ENCODE peak calls at places on chromosomes 12 and 14, in five cellular contexts. One of them, this sample, is unnamed.

GRCh38 chr12:120404271-120404670 is 33.6 kb upstream of the COX6A1 start:
- DNase-seq in fibroblast of the aortic adventitia: no peak
- DNase-seq in heart left ventricle: no peak
- DNase-seq in OCI-LY7: no peak
- DNase-seq in tibial nerve: no peak
- DNase-seq in this sample: no peak

GRCh38 chr12:25591132-25591531 is 38.0 kb upstream of the LMNTD1 start:
- DNase-seq in heart left ventricle: no peak
- DNase-seq in tibial nerve: no peak
- DNase-seq in fibroblast of the aortic adventitia: peak; percentile 18
- DNase-seq in OCI-LY7: no peak
- DNase-seq in this sample: no peak

GRCh38 chr12:70619471-70620152 is 17.6 kb downstream of the PTPRB start:
- DNase-seq in heart left ventricle: no peak
- DNase-seq in fibroblast of the aortic adventitia: peak; percentile 50
- DNase-seq in OCI-LY7: no peak
- DNase-seq in tibial nerve: no peak
- DNase-seq in this sample: peak; percentile 47

GRCh38 chr14:50013198-50013918 is 103.0 kb downstream of the VCPKMT start:
- DNase-seq in heart left ventricle: no peak
- DNase-seq in tibial nerve: no peak
- DNase-seq in OCI-LY7: peak; percentile 16
- DNase-seq in fibroblast of the aortic adventitia: no peak
- DNase-seq in this sample: no peak

GRCh38 chr12:16006752-16007151 is 95.6 kb downstream of the DERA start:
- DNase-seq in fibroblast of the aortic adventitia: no peak
- DNase-seq in tibial nerve: no peak
- DNase-seq in OCI-LY7: no peak
- DNase-seq in heart left ventricle: no peak
- DNase-seq in this sample: no peak

GRCh38 chr14:68685419-68686211 is 107.3 kb downstream of the ZFP36L1 start:
- DNase-seq in heart left ventricle: peak; percentile 19
- DNase-seq in OCI-LY7: peak; percentile 98
- DNase-seq in fibroblast of the aortic adventitia: peak; percentile 62
- DNase-seq in tibial nerve: no peak
- DNase-seq in this sample: peak; percentile 84

GRCh38 chr14:81625343-81625742 is 91.7 kb upstream of the SEL1L start:
- DNase-seq in tibial nerve: no peak
- DNase-seq in fibroblast of the aortic adventitia: no peak
- DNase-seq in heart left ventricle: no peak
- DNase-seq in OCI-LY7: peak; percentile 65
- DNase-seq in this sample: no peak

GRCh38 chr12:125271850-125272249 is 206.6 kb downstream of the AACS start:
- DNase-seq in heart left ventricle: no peak
- DNase-seq in OCI-LY7: no peak
- DNase-seq in fibroblast of the aortic adventitia: peak; percentile 13
- DNase-seq in tibial nerve: no peak
- DNase-seq in this sample: no peak

GRCh38 chr12:123356159-123356670 is 8.4 kb downstream of the SBNO1 start:
- DNase-seq in tibial nerve: no peak
- DNase-seq in fibroblast of the aortic adventitia: no peak
- DNase-seq in heart left ventricle: no peak
- DNase-seq in OCI-LY7: no peak
- DNase-seq in this sample: no peak

GRCh38 chr14:57486767-57487379 is 6.8 kb downstream of the CCDC198 start:
- DNase-seq in fibroblast of the aortic adventitia: peak; percentile 57
- DNase-seq in tibial nerve: no peak
- DNase-seq in OCI-LY7: peak; percentile 67
- DNase-seq in heart left ventricle: no peak
- DNase-seq in this sample: peak; percentile 56

GRCh38 chr14:76500480-76500879 is 124.5 kb downstream of the ESRRB start:
- DNase-seq in OCI-LY7: no peak
- DNase-seq in tibial nerve: no peak
- DNase-seq in heart left ventricle: no peak
- DNase-seq in fibroblast of the aortic adventitia: no peak
- DNase-seq in this sample: no peak

GRCh38 chr14:95047754-95048153 is 109.6 kb downstream of the DICER1 start:
- DNase-seq in fibroblast of the aortic adventitia: no peak
- DNase-seq in tibial nerve: no peak
- DNase-seq in OCI-LY7: no peak
- DNase-seq in heart left ventricle: no peak
- DNase-seq in this sample: no peak

GRCh38 chr14:40733206-40733605 is 873.5 kb upstream of the LRFN5 start:
- DNase-seq in tibial nerve: no peak
- DNase-seq in heart left ventricle: no peak
- DNase-seq in OCI-LY7: no peak
- DNase-seq in fibroblast of the aortic adventitia: no peak
- DNase-seq in this sample: no peak

GRCh38 chr14:105491366-105492006 is 440 bp downstream of the TEDC1 start:
- DNase-seq in tibial nerve: no peak
- DNase-seq in fibroblast of the aortic adventitia: peak; percentile 37
- DNase-seq in heart left ventricle: peak; percentile 67
- DNase-seq in OCI-LY7: peak; percentile 85
- DNase-seq in this sample: peak; percentile 39

GRCh38 chr12:55642275-55643068 is 5.8 kb downstream of the OR10P1 start:
- DNase-seq in OCI-LY7: peak; percentile 52
- DNase-seq in tibial nerve: no peak
- DNase-seq in heart left ventricle: no peak
- DNase-seq in fibroblast of the aortic adventitia: no peak
- DNase-seq in this sample: no peak

GRCh38 chr14:75399819-75400678 is 27.8 kb upstream of the JDP2 start:
- DNase-seq in OCI-LY7: no peak
- DNase-seq in tibial nerve: peak; percentile 65
- DNase-seq in fibroblast of the aortic adventitia: peak; percentile 57
- DNase-seq in heart left ventricle: peak; percentile 89
- DNase-seq in this sample: peak; percentile 12

GRCh38 chr14:68140111-68140741 is 320.6 kb downstream of the RAD51B start:
- DNase-seq in heart left ventricle: peak; percentile 39
- DNase-seq in tibial nerve: peak; percentile 32
- DNase-seq in fibroblast of the aortic adventitia: peak; percentile 96
- DNase-seq in OCI-LY7: no peak
- DNase-seq in this sample: peak; percentile 97

GRCh38 chr12:111156304-111156703 is 212.6 kb downstream of the PHETA1 start:
- DNase-seq in tibial nerve: no peak
- DNase-seq in OCI-LY7: no peak
- DNase-seq in fibroblast of the aortic adventitia: no peak
- DNase-seq in heart left ventricle: no peak
- DNase-seq in this sample: no peak

GRCh38 chr12:88416786-88417185 is 163.5 kb downstream of the KITLG start:
- DNase-seq in heart left ventricle: no peak
- DNase-seq in fibroblast of the aortic adventitia: no peak
- DNase-seq in tibial nerve: no peak
- DNase-seq in OCI-LY7: no peak
- DNase-seq in this sample: no peak

GRCh38 chr12:21906919-21907642 is 34.1 kb downstream of the ABCC9 start:
- DNase-seq in heart left ventricle: no peak
- DNase-seq in OCI-LY7: no peak
- DNase-seq in tibial nerve: no peak
- DNase-seq in fibroblast of the aortic adventitia: peak; percentile 49
- DNase-seq in this sample: no peak

GRCh38 chr12:111596985-111597730 is 2.0 kb downstream of the ATXN2 start:
- DNase-seq in OCI-LY7: peak; percentile 59
- DNase-seq in heart left ventricle: peak; percentile 58
- DNase-seq in fibroblast of the aortic adventitia: peak; percentile 46
- DNase-seq in tibial nerve: peak; percentile 17
- DNase-seq in this sample: peak; percentile 62

GRCh38 chr14:91998667-91999570 is 40.9 kb downstream of the TRIP11 start:
- DNase-seq in fibroblast of the aortic adventitia: peak; percentile 8
- DNase-seq in heart left ventricle: no peak
- DNase-seq in tibial nerve: no peak
- DNase-seq in OCI-LY7: no peak
- DNase-seq in this sample: no peak

GRCh38 chr12:6373022-6373787 is 2.2 kb downstream of the SCNN1A start:
- DNase-seq in fibroblast of the aortic adventitia: no peak
- DNase-seq in heart left ventricle: no peak
- DNase-seq in tibial nerve: no peak
- DNase-seq in OCI-LY7: no peak
- DNase-seq in this sample: no peak

GRCh38 chr12:30925607-30926242 is 823 bp upstream of the TSPAN11 start:
- DNase-seq in heart left ventricle: peak; percentile 14
- DNase-seq in OCI-LY7: no peak
- DNase-seq in tibial nerve: no peak
- DNase-seq in fibroblast of the aortic adventitia: no peak
- DNase-seq in this sample: no peak

GRCh38 chr12:30928356-30929264 is 2.1 kb downstream of the TSPAN11 start:
- DNase-seq in heart left ventricle: peak; percentile 25
- DNase-seq in fibroblast of the aortic adventitia: no peak
- DNase-seq in tibial nerve: no peak
- DNase-seq in OCI-LY7: no peak
- DNase-seq in this sample: no peak

GRCh38 chr12:30923057-30923456 is 3.5 kb upstream of the TSPAN11 start:
- DNase-seq in tibial nerve: no peak
- DNase-seq in heart left ventricle: no peak
- DNase-seq in OCI-LY7: no peak
- DNase-seq in fibroblast of the aortic adventitia: no peak
- DNase-seq in this sample: no peak

GRCh38 chr12:30927210-30927576 is 645 bp downstream of the TSPAN11 start:
- DNase-seq in fibroblast of the aortic adventitia: no peak
- DNase-seq in tibial nerve: no peak
- DNase-seq in OCI-LY7: no peak
- DNase-seq in heart left ventricle: peak; percentile 7
- DNase-seq in this sample: no peak

DNA sequence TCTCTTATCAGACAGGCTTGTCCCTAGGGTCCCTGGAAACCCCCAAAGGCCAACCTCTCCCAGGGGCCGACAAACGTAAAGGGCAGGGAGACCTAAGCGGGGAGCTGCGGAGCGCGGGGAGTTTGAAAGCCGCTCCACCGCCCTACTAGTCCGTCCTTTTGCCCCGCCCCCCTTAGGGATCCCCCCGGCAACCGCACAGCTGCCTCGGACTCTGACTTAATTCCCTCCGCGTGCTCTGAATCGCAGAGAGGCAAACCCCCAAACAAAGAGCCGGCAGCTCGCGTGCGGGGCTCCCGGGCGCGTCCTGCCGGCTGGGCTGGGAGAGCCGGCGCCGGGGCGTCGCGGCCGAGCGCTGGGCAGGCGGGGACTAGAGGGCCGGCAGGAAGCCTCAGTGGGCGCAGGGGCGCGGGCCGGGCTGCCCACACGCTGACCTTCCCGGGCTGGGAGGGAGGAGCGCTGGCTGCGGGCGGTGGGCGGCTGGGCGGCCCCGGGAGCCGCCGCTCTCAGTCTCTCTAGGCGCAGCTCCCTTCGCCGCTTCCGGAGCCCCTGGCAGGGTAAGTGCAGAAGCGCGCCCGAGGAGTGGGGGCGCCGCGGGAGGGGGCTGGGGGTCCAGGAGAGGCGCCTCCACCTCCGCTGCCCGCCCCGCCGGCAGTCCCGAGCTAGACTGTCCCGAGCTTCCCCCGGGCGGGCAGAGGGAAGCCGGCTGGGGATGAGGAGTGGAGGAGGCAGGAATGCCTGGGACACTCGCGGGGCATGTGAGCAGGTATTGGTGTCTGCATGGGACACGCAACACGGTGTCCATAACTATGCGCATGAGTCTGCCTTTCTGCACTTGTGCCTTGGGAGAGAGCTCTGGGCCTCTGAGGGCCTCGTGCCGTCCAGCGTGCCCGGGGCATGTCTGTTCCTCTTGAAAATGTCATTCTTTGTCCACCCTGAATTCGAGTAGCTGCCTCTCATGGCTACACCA is at the start of gene TSPAN11:
- DNase-seq in OCI-LY7: no peak
- DNase-seq in heart left ventricle: peak; percentile 33
- DNase-seq in fibroblast of the aortic adventitia: peak; percentile 16
- DNase-seq in tibial nerve: no peak
- DNase-seq in this sample: peak; percentile 31
- H3K4me3 ChIP-seq in OCI-LY7: no peak within 1 kb of the TSS
- H3K4me3 ChIP-seq in heart left ventricle: peak within 1 kb of the TSS; percentile 53
- H3K4me3 ChIP-seq in fibroblast of the aortic adventitia: peak within 1 kb of the TSS; percentile 37
- H3K4me3 ChIP-seq in tibial nerve: peak within 1 kb of the TSS; percentile 39
- H3K4me3 ChIP-seq in this sample: peak within 1 kb of the TSS; percentile 28

GRCh38 chr12:101015021-101015420 is 195.0 kb downstream of the SLC5A8 start:
- DNase-seq in tibial nerve: no peak
- DNase-seq in OCI-LY7: no peak
- DNase-seq in fibroblast of the aortic adventitia: no peak
- DNase-seq in heart left ventricle: no peak
- DNase-seq in this sample: no peak
- TF ChIP-seq CTCF in tibial nerve: no peak
- TF ChIP-seq CTCF in OCI-LY7: no peak
- TF ChIP-seq CTCF in fibroblast of the aortic adventitia: no peak
- TF ChIP-seq CTCF in heart left ventricle: no peak
- TF ChIP-seq CTCF in this sample: no peak

DNA sequence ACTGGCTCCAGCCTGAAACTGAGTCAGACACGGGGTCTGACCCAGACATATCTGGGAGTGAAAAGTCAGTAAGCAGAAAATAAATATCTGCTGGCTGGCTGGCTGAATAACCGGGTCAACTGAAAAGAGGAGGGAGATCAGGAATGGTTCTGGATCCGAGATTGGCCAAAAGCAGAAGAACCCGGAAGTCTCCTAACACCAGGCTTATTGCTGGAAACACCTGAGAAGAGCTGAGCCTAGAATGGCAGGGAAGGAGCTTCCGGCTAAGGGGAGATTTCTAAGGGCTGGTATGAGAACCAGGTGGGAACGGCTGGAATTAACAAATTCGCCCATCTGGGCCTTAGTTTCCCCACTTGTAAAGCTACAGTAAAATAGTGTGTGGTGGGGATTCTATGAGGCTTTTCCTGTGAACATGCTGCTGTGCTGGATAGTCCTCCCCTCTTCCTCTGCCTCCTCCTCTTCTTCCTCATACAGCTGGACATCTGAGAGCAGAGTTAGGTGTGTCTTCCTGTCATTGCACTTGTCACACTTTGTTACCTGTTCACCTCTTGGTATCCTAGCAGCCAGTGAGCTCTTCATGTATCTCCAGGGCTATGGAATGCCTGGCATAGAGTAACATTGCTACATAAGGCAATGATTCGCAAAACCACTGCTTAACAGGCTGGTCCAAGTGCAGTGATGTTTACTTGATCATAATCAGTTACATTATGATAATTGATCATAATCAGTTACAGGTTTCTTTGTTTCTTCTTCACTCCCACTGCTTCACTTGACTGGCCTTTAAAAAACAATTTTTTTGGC is 2.0 kb upstream of the SHMT2 start:
- DNase-seq in OCI-LY7: no peak
- DNase-seq in fibroblast of the aortic adventitia: no peak
- DNase-seq in heart left ventricle: no peak
- DNase-seq in tibial nerve: no peak
- DNase-seq in this sample: no peak
- H3K4me3 ChIP-seq in OCI-LY7: peak overlapping the region; percentile 56
- H3K4me3 ChIP-seq in fibroblast of the aortic adventitia: no peak overlapping the region
- H3K4me3 ChIP-seq in heart left ventricle: no peak overlapping the region
- H3K4me3 ChIP-seq in tibial nerve: no peak overlapping the region
- H3K4me3 ChIP-seq in this sample: no peak overlapping the region

GRCh38 chr12:68042212-68042699 is 53.0 kb downstream of the IFNG-AS1 start:
- DNase-seq in tibial nerve: no peak
- DNase-seq in OCI-LY7: peak; percentile 22
- DNase-seq in fibroblast of the aortic adventitia: peak; percentile 6
- DNase-seq in heart left ventricle: no peak
- DNase-seq in this sample: no peak

GRCh38 chr12:68038650-68039049 is 49.4 kb downstream of the IFNG-AS1 start:
- DNase-seq in heart left ventricle: no peak
- DNase-seq in tibial nerve: no peak
- DNase-seq in fibroblast of the aortic adventitia: no peak
- DNase-seq in OCI-LY7: no peak
- DNase-seq in this sample: no peak

GRCh38 chr12:68043446-68043845 is 54.2 kb downstream of the IFNG-AS1 start:
- DNase-seq in OCI-LY7: no peak
- DNase-seq in heart left ventricle: no peak
- DNase-seq in tibial nerve: no peak
- DNase-seq in fibroblast of the aortic adventitia: no peak
- DNase-seq in this sample: no peak

GRCh38 chr12:68037616-68038255 is 48.5 kb downstream of the IFNG-AS1 start:
- DNase-seq in fibroblast of the aortic adventitia: no peak
- DNase-seq in tibial nerve: no peak
- DNase-seq in OCI-LY7: no peak
- DNase-seq in heart left ventricle: no peak
- DNase-seq in this sample: no peak

GRCh38 chr12:68040450-68041075 is 51.3 kb downstream of the IFNG-AS1 start:
- DNase-seq in OCI-LY7: peak; percentile 68
- DNase-seq in tibial nerve: peak; percentile 61
- DNase-seq in heart left ventricle: peak; percentile 51
- DNase-seq in fibroblast of the aortic adventitia: peak; percentile 85
- DNase-seq in this sample: peak; percentile 78
- TF ChIP-seq CTCF in OCI-LY7: peak; percentile 99
- TF ChIP-seq CTCF in tibial nerve: peak; percentile 74
- TF ChIP-seq CTCF in heart left ventricle: peak; percentile 88
- TF ChIP-seq CTCF in fibroblast of the aortic adventitia: peak; percentile 89
- TF ChIP-seq CTCF in this sample: peak; percentile 91